ENCODE peak calls at places on chromosome 12, in five cellular contexts. M is stimulated activated naive CD8-positive, alpha-beta T cell treated with anti-CD3 and anti-CD28 coated beads, Interleukin-15, Interleukin-2, amounts not matched to agents 100 U/mL and 50 U/mL, for 24 hours; L is endothelial cell of umbilical vein; P is thoracic aorta; Z is mammary epithelial cell. H is an unnamed sample.

GRCh38 chr12:120094485-120094884 is 22.1 kb downstream of the RAB35 start:
- DNase-seq in P (no peak), Z (no peak), L (no peak), M (no peak), H (no peak)

GRCh38 chr12:50603817-50604639 is 99.2 kb downstream of the DIP2B start:
- DNase-seq in Z (no peak), L (peak; percentile 40), M (no peak), P (no peak), H (no peak)

GRCh38 chr12:103840399-103840880 is 594 bp downstream of the NT5DC3 start:
- DNase-seq in Z (peak; percentile 58), L (peak; percentile 14), P (peak; percentile 35), M (peak; percentile 48), H (no peak)

GRCh38 chr12:86134571-86134970 is 121.6 kb downstream of the MGAT4C start:
- DNase-seq in M (no peak), L (no peak), P (no peak), Z (no peak), H (no peak)

GRCh38 chr12:3065300-3065699 is 11.9 kb upstream of the TSPAN9 start:
- DNase-seq in L (no peak), M (no peak), Z (no peak), P (no peak), H (no peak)

GRCh38 chr12:115752151-115752550 is 525.3 kb downstream of the MED13L start:
- DNase-seq in P (no peak), M (no peak), Z (no peak), L (no peak), H (no peak)

GRCh38 chr12:97312570-97313135 is 150.0 kb upstream of the RMST start:
- DNase-seq in P (no peak), Z (no peak), L (no peak), M (no peak), H (no peak)

GRCh38 chr12:54207539-54208267 is 18.9 kb upstream of the SMUG1 start:
- DNase-seq in L (peak; percentile 49), Z (peak; percentile 81), P (no peak), M (peak; percentile 88), H (peak; percentile 92)

GRCh38 chr12:118714051-118714460 is 267.3 kb upstream of the SRRM4 start:
- DNase-seq in M (peak; percentile 32), Z (no peak), L (no peak), P (no peak), H (no peak)

GRCh38 chr12:71164166-71164876 is 6.5 kb upstream of the TSPAN8 start:
- DNase-seq in Z (no peak), M (no peak), P (no peak), L (no peak), H (no peak)

H was measured in omental fat pad.